ENCODE peak calls at places on chromosomes 3 and 15, in ten cellular contexts. H is LHCN-M2; K is activated naive CD8-positive, alpha-beta T cell treated with anti-CD3 and anti-CD28 coated beads, Interleukin-2, amount 50 U/mL, for 16 hours; W is tibial artery; A is right lobe of liver; D is NCI-H1417 treated with DMSO at 0.1 percent for 48 hours; T is fibroblast of the aortic adventitia; G is CD8-positive, alpha-beta memory T cell; F is fibroblast of pulmonary artery; N is stimulated activated CD4-positive, alpha-beta T cell treated with anti-CD3 and anti-CD28 coated beads, Interleukin-15, amount 100 ng/mL, for 1 hour. P is an unnamed sample.

GRCh38 chr3:25820372-25820771 is 30.5 kb downstream of the OXSM start:
- DNase-seq in H (peak; percentile 94), K (no peak), W (no peak), A (no peak), D (no peak), T (peak; percentile 90), G (no peak), F (peak; percentile 96), N (no peak), P (no peak)

GRCh38 chr3:120311863-120312794 is 27.1 kb upstream of the GPR156 start:
- DNase-seq in H (no peak), K (no peak), W (no peak), A (no peak), D (no peak), T (no peak), G (no peak), F (no peak), N (no peak), P (no peak)

GRCh38 chr15:97059276-97059675 is 728.8 kb downstream of the NR2F2 start:
- DNase-seq in H (no peak), K (no peak), W (no peak), A (no peak), D (no peak), T (no peak), G (no peak), F (no peak), N (no peak), P (no peak)

GRCh38 chr3:15899438-15899837 is 101.7 kb upstream of the ANKRD28 start:
- DNase-seq in H (peak; percentile 63), K (no peak), W (no peak), A (no peak), D (no peak), T (peak; percentile 90), G (no peak), F (peak; percentile 54), N (no peak), P (no peak)

GRCh38 chr3:139388961-139389551 is 391 bp downstream of the COPB2 start:
- DNase-seq in H (no peak), K (no peak), W (no peak), A (no peak), D (no peak), T (no peak), G (no peak), F (peak; percentile 9), N (peak; percentile 11), P (no peak)

GRCh38 chr15:49864251-49864650 is 243.4 kb downstream of the DTWD1 start:
- DNase-seq in H (no peak), K (no peak), W (no peak), A (no peak), D (no peak), T (no peak), G (no peak), F (no peak), N (no peak), P (no peak)

GRCh38 chr3:127628788-127629456 is at the start of gene PODXL2:
- DNase-seq in H (peak; percentile 19), K (no peak), W (peak; percentile 36), A (peak; percentile 52), D (peak; percentile 33), T (peak; percentile 33), G (peak; percentile 24), F (peak; percentile 58), N (peak; percentile 29), P (no peak)

GRCh38 chr3:37542772-37543449 is 318.8 kb upstream of the CTDSPL start:
- DNase-seq in H (no peak), K (no peak), W (no peak), A (no peak), D (no peak), T (no peak), G (no peak), F (no peak), N (no peak), P (no peak)

GRCh38 chr3:52512727-52513126 is 17.6 kb downstream of the STAB1 start:
- DNase-seq in H (no peak), K (no peak), W (no peak), A (no peak), D (no peak), T (no peak), G (no peak), F (no peak), N (no peak), P (no peak)

GRCh38 chr15:43776718-43777292 is at the start of gene ELL3:
- DNase-seq in H (no peak), K (peak; percentile 24), W (peak; percentile 78), A (peak; percentile 90), D (no peak), T (peak; percentile 35), G (peak; percentile 73), F (peak; percentile 61), N (peak; percentile 66), P (no peak)

GRCh38 chr3:128879991-128880390 is 571 bp downstream of the ACAD9 start:
- DNase-seq in H (no peak), K (no peak), W (no peak), A (no peak), D (no peak), T (no peak), G (no peak), F (no peak), N (no peak), P (no peak)

GRCh38 chr3:167872941-167873340 is 137.4 kb downstream of the SERPINI1 start:
- DNase-seq in H (no peak), K (no peak), W (no peak), A (no peak), D (no peak), T (no peak), G (no peak), F (no peak), N (no peak), P (no peak)

GRCh38 chr3:100044369-100044768 is 69.9 kb downstream of the FILIP1L start:
- DNase-seq in H (no peak), K (no peak), W (no peak), A (no peak), D (no peak), T (no peak), G (no peak), F (no peak), N (no peak), P (no peak)

GRCh38 chr15:31350771-31351170 is 24.1 kb downstream of the KLF13 start:
- DNase-seq in H (no peak), K (no peak), W (no peak), A (no peak), D (no peak), T (no peak), G (no peak), F (no peak), N (no peak), P (no peak)

GRCh38 chr15:69666441-69666882 is 213.8 kb downstream of the RPLP1 start:
- DNase-seq in H (peak; percentile 14), K (no peak), W (no peak), A (no peak), D (no peak), T (peak; percentile 8), G (no peak), F (peak; percentile 87), N (no peak), P (no peak)

GRCh38 chr3:185558395-185558794 is 6.0 kb upstream of the LIPH start:
- DNase-seq in H (no peak), K (no peak), W (no peak), A (peak; percentile 35), D (no peak), T (no peak), G (no peak), F (no peak), N (no peak), P (no peak)

GRCh38 chr3:113436794-113437193 is 4.5 kb downstream of the CFAP44 start:
- DNase-seq in H (peak; percentile 65), K (no peak), W (no peak), A (no peak), D (no peak), T (peak; percentile 68), G (no peak), F (peak; percentile 54), N (no peak), P (no peak)

GRCh38 chr3:114852974-114853373 is 294.1 kb downstream of the ZBTB20 start:
- DNase-seq in H (no peak), K (no peak), W (no peak), A (no peak), D (no peak), T (no peak), G (no peak), F (no peak), N (no peak), P (no peak)

GRCh38 chr3:14392231-14392630 is 10.2 kb upstream of the SLC6A6 start:
- DNase-seq in H (no peak), K (no peak), W (no peak), A (no peak), D (no peak), T (no peak), G (no peak), F (no peak), N (no peak), P (no peak)

GRCh38 chr3:45917146-45917885 is 25.9 kb upstream of the CXCR6 start:
- DNase-seq in H (no peak), K (no peak), W (no peak), A (no peak), D (no peak), T (no peak), G (no peak), F (no peak), N (no peak), P (no peak)

GRCh38 chr3:59839283-59839682 is 789.5 kb upstream of the CFAP20DC start:
- DNase-seq in H (peak; percentile 39), K (no peak), W (no peak), A (no peak), D (no peak), T (peak; percentile 56), G (no peak), F (peak; percentile 58), N (no peak), P (no peak)

GRCh38 chr3:24164967-24165366 is 219.9 kb downstream of the NR1D2 start:
- DNase-seq in H (no peak), K (no peak), W (no peak), A (no peak), D (no peak), T (no peak), G (no peak), F (no peak), N (no peak), P (no peak)

GRCh38 chr3:78830466-78830865 is 937.3 kb downstream of the ROBO1 start:
- DNase-seq in H (no peak), K (no peak), W (no peak), A (no peak), D (no peak), T (no peak), G (no peak), F (no peak), N (no peak), P (no peak)

GRCh38 chr15:75775296-75776074 is 62.8 kb upstream of the CSPG4 start:
- DNase-seq in H (no peak), K (no peak), W (no peak), A (no peak), D (no peak), T (no peak), G (no peak), F (no peak), N (no peak), P (no peak)

GRCh38 chr3:60025071-60026055 is 975.5 kb upstream of the CFAP20DC start:
- DNase-seq in H (no peak), K (no peak), W (no peak), A (no peak), D (no peak), T (peak; percentile 3), G (no peak), F (no peak), N (no peak), P (no peak)

GRCh38 chr3:131277836-131278497 is 103.6 kb upstream of the NUDT16 start:
- DNase-seq in H (peak; percentile 20), K (no peak), W (no peak), A (no peak), D (no peak), T (peak; percentile 16), G (no peak), F (peak; percentile 50), N (no peak), P (no peak)

GRCh38 chr15:76823903-76824302 is 81.2 kb downstream of the SCAPER start:
- DNase-seq in H (no peak), K (no peak), W (no peak), A (no peak), D (no peak), T (no peak), G (no peak), F (no peak), N (no peak), P (no peak)

GRCh38 chr3:59812778-59813558 is 763.1 kb upstream of the CFAP20DC start:
- DNase-seq in H (no peak), K (no peak), W (no peak), A (no peak), D (no peak), T (peak; percentile 19), G (no peak), F (peak; percentile 19), N (no peak), P (no peak)